ENCODE peak calls at places on chromosomes 11 and 22, in four cellular contexts. X, I, C and E are unnamed samples. For H3K9me3, the result is how much of the 10 kb centered on the place peaks cover.

GRCh38 chr11:100824041-100824440 is 137.0 kb downstream of the ARHGAP42 start:
- DNase-seq in X (no peak), I (no peak), C (no peak), E (no peak)

GRCh38 chr11:132064987-132065620 is 694.7 kb downstream of the NTM start:
- DNase-seq in I (no peak), C (no peak), X (no peak), E (no peak)

GRCh38 chr11:13338437-13339069 is 61.0 kb downstream of the BMAL1 start:
- DNase-seq in I (no peak), X (peak), C (no peak), E (no peak)

GRCh38 chr11:19091366-19091765 is 25.6 kb upstream of the ZDHHC13 start:
- DNase-seq in I (no peak), X (no peak), C (no peak), E (no peak)

GRCh38 chr11:65224939-65225283 is 36.9 kb upstream of the POLA2 start:
- DNase-seq in I (peak), X (peak), C (no peak), E (no peak)

GRCh38 chr11:72411623-72412532 is 22.5 kb downstream of the CLPB start:
- DNase-seq in X (peak), I (no peak), C (no peak), E (no peak)

GRCh38 chr22:38871360-38872171 is 450 bp downstream of the CBX6 start:
- DNase-seq in X (no peak), I (no peak), C (no peak), E (no peak)

GRCh38 chr22:43211941-43212433 is 25.1 kb upstream of the TTLL12 start:
- DNase-seq in X (no peak), I (no peak), C (no peak), E (no peak)

GRCh38 chr11:72712168-72712721 is 38.0 kb upstream of the PDE2A start:
- DNase-seq in X (no peak), C (no peak), I (no peak), E (no peak)

GRCh38 chr11:121533556-121534050 is 80.8 kb upstream of the SORL1-AS1 start:
- DNase-seq in X (no peak), C (no peak), I (no peak), E (no peak)

GRCh38 chr11:121538054-121538453 is 85.3 kb upstream of the SORL1-AS1 start:
- DNase-seq in X (no peak), C (peak), I (no peak), E (no peak)

GRCh38 chr11:121535122-121535796 is 82.5 kb upstream of the SORL1-AS1 start:
- DNase-seq in I (no peak), C (no peak), X (no peak), E (no peak)

GRCh38 chr11:121536116-121536515 is 83.3 kb upstream of the SORL1-AS1 start:
- DNase-seq in C (no peak), I (no peak), X (no peak), E (no peak)

GRCh38 chr11:121534131-121535093 is 81.6 kb upstream of the SORL1-AS1 start:
- DNase-seq in X (no peak), I (no peak), C (no peak), E (no peak)
- TF ChIP-seq EGR1 in X (no peak), I (no peak), C (no peak), E (no peak)

DNA sequence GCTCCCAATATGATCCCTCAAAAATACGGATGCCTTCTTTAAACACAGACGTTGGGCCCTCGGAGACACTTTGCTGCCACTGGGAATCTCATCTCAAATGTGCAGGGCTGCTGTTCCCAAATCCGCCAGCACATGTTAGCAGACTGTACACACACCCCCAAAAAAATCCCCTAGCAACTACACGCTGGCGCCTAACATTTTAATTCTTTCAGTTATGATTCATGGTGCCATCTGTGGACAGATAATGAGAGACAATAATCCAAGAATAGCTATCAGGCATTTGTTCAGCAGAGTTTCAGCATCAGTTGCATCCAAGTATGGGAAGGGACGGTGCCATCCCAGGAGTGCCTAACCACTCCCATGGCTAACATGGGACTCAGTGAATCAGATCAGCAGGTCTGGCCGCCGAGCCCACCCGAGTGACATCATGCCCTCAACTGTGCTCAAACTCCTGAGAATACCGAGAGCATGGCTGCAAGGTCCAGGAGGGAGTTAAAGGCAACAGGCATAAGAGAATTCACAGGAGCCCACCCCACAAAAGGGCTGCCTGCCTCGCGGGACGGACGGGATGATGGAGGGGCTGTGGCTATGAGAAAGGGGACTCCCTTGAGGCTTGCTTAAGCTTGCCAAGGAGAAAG is 337.1 kb downstream of the SHANK2 start:
- DNase-seq in X (no peak), C (no peak), I (no peak), E (no peak)
- H3K9me3 ChIP-seq in X (under half), C (under half), I (under half), E (under half)

DNA sequence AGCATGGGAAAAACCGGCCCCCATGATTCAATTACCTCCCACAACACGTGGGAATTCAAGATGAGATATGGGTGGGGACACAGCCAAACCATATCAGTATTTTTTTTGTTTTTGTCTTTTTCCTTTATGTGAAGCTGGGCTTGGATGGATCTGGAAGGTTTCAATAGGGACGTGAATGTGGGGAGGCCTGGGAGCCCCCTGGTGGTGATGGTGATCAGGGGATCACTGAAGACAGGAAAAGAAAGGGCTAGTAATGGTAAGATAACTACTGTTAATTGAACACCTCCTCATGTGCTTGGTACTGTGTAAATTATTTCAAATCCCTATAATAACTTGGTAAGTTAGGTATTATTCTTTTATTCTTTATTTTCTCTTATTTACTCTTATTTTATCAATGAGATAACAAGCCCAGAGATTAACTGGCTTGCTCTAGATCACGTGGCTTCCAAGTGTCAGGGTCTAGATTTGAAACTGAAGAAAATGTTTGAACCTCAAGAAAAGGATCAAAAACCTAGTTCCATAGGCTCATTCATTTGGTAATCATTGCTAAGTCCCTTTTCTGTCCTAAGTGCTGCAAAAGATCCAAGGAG is 364.2 kb downstream of the TENM4 start:
- DNase-seq in I (peak), C (no peak), X (peak), E (no peak)
- TF ChIP-seq EGR1 in I (no peak), C (no peak), X (no peak), E (no peak)

GRCh38 chr22:49294656-49295464 is 532.8 kb downstream of the BRD1 start:
- DNase-seq in C (no peak), X (no peak), I (no peak), E (peak)
- H3K9me3 ChIP-seq in C (under half), X (under half), I (under half), E (under half)

DNA sequence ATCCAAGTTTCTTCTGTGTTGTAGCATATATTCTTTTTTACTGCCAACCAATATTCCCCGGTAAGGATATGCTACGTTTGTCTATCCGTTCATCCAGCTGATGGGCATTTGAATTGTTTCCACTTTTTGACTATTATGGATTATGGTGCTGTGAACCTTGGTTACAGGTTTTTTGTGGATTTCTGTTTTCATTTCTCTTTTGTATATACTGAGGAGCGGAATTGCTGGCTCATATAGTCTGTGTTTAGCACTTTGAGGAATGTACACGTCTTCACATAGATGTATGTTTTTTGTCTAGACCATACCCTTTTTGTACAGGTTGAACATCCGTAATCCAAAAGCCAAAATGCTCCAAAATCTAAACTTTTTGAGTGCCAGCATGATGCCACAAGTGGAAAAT is 23.6 kb downstream of the RCOR2 start:
- DNase-seq in I (no peak), C (no peak), X (no peak), E (no peak)
- TF ChIP-seq EGR1 in I (no peak), C (no peak), X (no peak), E (no peak)

GRCh38 chr11:22982903-22983302 is 122.6 kb upstream of the CCDC179 start:
- DNase-seq in C (no peak), X (no peak), I (no peak), E (no peak)
- H3K9me3 ChIP-seq in C (under half), X (under half), I (under half), E (under half)

DNA sequence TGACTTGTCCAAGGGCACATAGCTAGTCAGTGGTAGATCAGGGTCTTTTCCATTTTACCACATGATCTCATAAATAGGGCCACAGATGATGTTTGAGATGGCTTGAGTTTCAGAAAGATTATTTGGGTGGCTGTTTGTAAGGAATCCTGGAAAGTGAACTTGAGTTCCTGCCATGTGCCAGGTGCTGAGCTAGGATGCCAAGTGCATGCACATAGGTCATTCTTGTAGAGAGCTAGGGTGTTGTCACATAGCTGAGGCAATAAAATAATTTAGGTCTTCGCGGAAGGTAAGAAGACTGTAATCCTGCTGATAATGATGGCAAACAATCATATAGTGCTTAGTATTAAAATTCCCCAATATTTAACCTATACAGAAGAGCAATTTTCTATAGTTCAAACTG is 1162.6 kb upstream of the TENM4 start:
- DNase-seq in C (no peak), X (no peak), I (no peak), E (no peak)
- TF ChIP-seq EGR1 in C (no peak), X (no peak), I (no peak), E (no peak)

GRCh38 chr22:49178246-49179005 is 649.2 kb downstream of the BRD1 start:
- DNase-seq in C (no peak), X (no peak), I (no peak), E (no peak)
- H3K9me3 ChIP-seq in C (under half), X (under half), I (under half), E (under half)

GRCh38 chr11:2913776-2914474 is 15.3 kb downstream of the PHLDA2 start:
- DNase-seq in I (no peak), X (no peak), C (no peak), E (no peak)

GRCh38 chr11:2915473-2915872 is 13.7 kb downstream of the PHLDA2 start:
- DNase-seq in I (no peak), C (no peak), X (no peak), E (no peak)

GRCh38 chr11:2916114-2916891 is 12.9 kb downstream of the PHLDA2 start:
- DNase-seq in X (no peak), C (no peak), I (no peak), E (no peak)

GRCh38 chr11:2913029-2913431 is 16.2 kb downstream of the PHLDA2 start:
- DNase-seq in X (peak), C (no peak), I (no peak), E (no peak)

GRCh38 chr11:2914475-2915195 is 14.6 kb downstream of the PHLDA2 start:
- DNase-seq in C (no peak), I (no peak), X (no peak), E (no peak)
- TF ChIP-seq EGR1 in C (no peak), I (no peak), X (no peak), E (no peak)

DNA sequence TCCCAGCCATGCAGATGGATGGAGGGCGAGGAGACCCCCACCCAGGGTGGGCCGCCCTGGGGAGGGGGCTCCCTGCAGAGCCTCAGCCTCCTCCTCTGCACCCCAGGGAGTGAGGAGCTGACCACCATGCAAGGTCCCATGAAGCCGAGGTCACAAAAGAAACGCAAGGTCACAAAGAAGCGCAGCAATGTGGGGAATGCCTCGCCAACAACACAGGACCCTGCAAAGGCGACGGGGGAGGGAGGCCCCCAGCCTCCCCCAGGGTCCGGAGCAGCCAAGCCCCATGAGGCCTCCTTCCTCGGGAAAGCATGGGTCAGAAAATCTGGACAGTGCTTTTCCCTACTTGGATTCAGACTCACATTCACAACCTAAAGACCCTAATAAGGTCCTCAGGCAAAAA is 191.5 kb downstream of the BRD1 start:
- DNase-seq in C (no peak), X (no peak), I (no peak), E (no peak)
- H3K9me3 ChIP-seq in C (under half), X (under half), I (under half), E (under half)